ENCODE peak calls at places on chromosomes 11 and 22, in four cellular contexts. Q is RWPE1, P is nephron progenitor cell, N is cardiac muscle cell. L is an unnamed sample.
A peak's percentile ranks its signal among the peaks of the same experiment; 100 is the strongest.

GRCh38 chr11:58061813-58062212 is 31.1 kb downstream of the OR6Q1 start:
- DNase-seq in Q (peak; percentile 67), P (no peak), N (peak; percentile 49), L (no peak)

GRCh38 chr11:120509346-120510053 is 2.0 kb upstream of the GRIK4 start:
- DNase-seq in Q (no peak), P (no peak), N (no peak), L (no peak)

GRCh38 chr11:122663764-122664163 is 8.2 kb downstream of the UBASH3B start:
- DNase-seq in Q (no peak), P (no peak), N (no peak), L (no peak)

GRCh38 chr11:61947486-61948210 is 2.5 kb upstream of the BEST1 start:
- DNase-seq in Q (peak; percentile 81), P (peak; percentile 84), N (peak; percentile 97), L (peak; percentile 77)

GRCh38 chr11:28383471-28383870 is 275.3 kb downstream of the METTL15 start:
- DNase-seq in Q (no peak), P (no peak), N (no peak), L (no peak)

GRCh38 chr11:119144825-119145476 is 3.9 kb upstream of the ABCG4 start:
- DNase-seq in Q (peak; percentile 88), P (peak; percentile 69), N (peak; percentile 79), L (peak; percentile 73)

GRCh38 chr22:23218867-23219251 is 38.5 kb downstream of the BCR start:
- DNase-seq in Q (no peak), P (peak; percentile 78), N (peak; percentile 71), L (peak; percentile 57)

GRCh38 chr11:77039491-77040400 is 5.5 kb downstream of the B3GNT6 start:
- DNase-seq in Q (peak; percentile 33), P (peak; percentile 67), N (peak; percentile 55), L (no peak)

GRCh38 chr22:25386538-25386884 is 167.1 kb downstream of the CRYBB2 start:
- DNase-seq in Q (no peak), P (no peak), N (no peak), L (no peak)

GRCh38 chr11:12240669-12241068 is 130.3 kb downstream of the MICAL2 start:
- DNase-seq in Q (no peak), P (no peak), N (no peak), L (no peak)

GRCh38 chr11:17629113-17629512 is 82.1 kb downstream of the OTOG start:
- DNase-seq in Q (no peak), P (no peak), N (no peak), L (no peak)

GRCh38 chr11:69101100-69101791 is 52.5 kb downstream of the TPCN2 start:
- DNase-seq in Q (peak; percentile 87), P (peak; percentile 84), N (peak; percentile 83), L (peak; percentile 91)

GRCh38 chr11:18383388-18384156 is 10.8 kb upstream of the LDHA start:
- DNase-seq in Q (peak; percentile 92), P (no peak), N (peak; percentile 89), L (peak; percentile 100)

GRCh38 chr11:121236115-121237001 is 56.2 kb upstream of the SC5D start:
- DNase-seq in Q (no peak), P (peak; percentile 6), N (peak; percentile 15), L (no peak)

GRCh38 chr11:13963949-13964770 is 1.6 kb downstream of the SPON1 start:
- DNase-seq in Q (peak; percentile 13), P (peak; percentile 64), N (no peak), L (no peak)

GRCh38 chr22:23503736-23504440 is 76.2 kb downstream of the IGLL1 start:
- DNase-seq in Q (no peak), P (no peak), N (no peak), L (no peak)

GRCh38 chr11:1934326-1935155 is 12.6 kb upstream of the MRPL23 start:
- DNase-seq in Q (no peak), P (peak; percentile 1), N (no peak), L (no peak)

GRCh38 chr22:21020802-21021429 is 6.0 kb downstream of the P2RX6 start:
- DNase-seq in Q (no peak), P (no peak), N (peak; percentile 29), L (no peak)
- TF ChIP-seq CTCF in Q (peak; percentile 48), P (peak; percentile 15), N (peak; percentile 51), L (peak; percentile 49)

DNA sequence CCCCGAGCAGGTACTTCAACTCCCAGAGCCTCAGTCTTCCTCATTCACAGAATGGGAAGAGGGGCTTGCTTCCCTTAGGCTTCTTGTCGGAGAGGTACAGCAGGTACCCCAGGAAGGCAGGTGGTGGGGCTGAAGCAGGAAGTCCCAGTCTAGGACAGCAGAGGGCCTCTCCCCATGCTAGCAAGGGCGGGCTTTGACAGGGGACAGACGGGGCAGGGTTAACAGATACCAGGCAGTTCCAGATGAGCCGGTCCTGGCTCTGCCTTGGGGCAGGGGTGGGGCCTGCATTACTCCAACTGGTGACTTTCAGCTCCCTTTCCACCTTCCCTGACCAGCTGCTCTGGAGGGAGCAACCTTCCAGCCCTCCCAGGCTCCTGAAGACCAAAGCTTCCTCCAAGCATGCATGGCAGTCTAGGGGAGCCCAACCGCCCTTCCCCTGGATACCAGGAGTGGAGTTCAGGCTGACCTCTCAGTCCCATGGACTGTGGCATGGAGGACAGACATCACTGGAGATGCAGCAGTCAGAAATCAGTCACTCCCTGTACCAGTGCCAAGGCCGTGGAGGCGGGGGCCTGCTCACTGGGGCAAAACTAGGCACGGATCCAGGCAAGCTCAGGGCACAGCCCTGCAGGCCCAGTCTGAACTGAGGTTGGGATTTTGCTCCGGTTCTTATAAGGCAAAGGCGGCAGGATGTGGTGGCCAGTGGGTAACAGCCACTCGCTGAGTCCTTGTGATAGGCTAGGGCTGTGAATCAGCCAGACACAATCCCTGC is 60.5 kb downstream of the NAT10 start:
- DNase-seq in Q (peak; percentile 57), P (no peak), N (no peak), L (peak; percentile 90)
- TF ChIP-seq CTCF in Q (no peak), P (no peak), N (no peak), L (peak; percentile 56)

GRCh38 chr22:39595622-39596182 is 25.1 kb downstream of the CACNA1I start:
- DNase-seq in Q (no peak), P (no peak), N (no peak), L (no peak)

GRCh38 chr22:39600491-39601179 is 30.1 kb downstream of the CACNA1I start:
- DNase-seq in Q (no peak), P (no peak), N (no peak), L (no peak)

GRCh38 chr22:39597236-39597869 is 26.8 kb downstream of the CACNA1I start:
- DNase-seq in Q (no peak), P (no peak), N (no peak), L (no peak)

GRCh38 chr22:39596601-39597000 is 26.0 kb downstream of the CACNA1I start:
- DNase-seq in Q (no peak), P (no peak), N (no peak), L (no peak)

DNA sequence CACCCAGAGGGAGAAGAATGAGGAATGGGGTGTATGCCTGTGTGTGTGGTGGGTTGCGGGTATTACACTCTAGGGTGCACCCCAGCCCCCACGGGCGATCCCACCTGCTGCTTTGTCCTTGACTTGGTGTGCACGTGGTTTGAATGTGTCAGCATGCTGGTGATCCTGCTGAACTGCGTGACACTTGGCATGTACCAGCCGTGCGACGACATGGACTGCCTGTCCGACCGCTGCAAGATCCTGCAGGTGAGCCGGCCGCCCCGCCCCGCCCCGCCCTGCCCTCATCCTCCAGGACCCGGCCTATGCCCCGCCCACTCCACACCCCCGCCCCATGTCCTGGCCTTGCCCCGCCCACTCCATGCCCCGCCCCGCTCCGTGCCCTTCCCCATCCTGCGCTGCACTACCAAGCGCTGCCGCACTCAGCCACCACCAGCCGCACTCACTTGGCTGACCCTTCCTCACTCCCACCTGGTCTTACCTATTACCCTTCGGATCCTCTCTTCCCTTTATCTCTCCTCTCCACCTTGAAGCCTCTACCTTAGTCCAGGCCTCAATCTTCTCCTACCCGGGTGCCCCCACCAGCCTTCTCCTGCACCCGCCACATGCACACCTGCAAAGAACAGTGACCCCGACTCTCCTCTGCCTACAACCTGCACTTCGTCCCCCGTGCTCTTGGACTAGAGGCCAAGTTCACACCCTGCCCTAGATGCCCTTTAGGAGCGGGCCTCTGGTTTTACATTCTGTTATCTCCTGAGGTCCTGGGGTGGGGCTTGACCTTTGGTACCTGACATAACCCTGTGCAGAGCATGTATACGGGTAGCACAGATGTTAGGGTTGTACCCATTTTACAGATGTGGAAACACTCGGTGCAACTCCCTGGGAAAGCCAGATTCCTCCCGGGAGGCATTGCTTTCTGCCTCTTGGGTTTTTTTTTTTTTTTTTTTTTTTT is 27.7 kb downstream of the CACNA1I start:
- DNase-seq in Q (peak; percentile 88), P (peak; percentile 91), N (peak; percentile 15), L (peak; percentile 73)
- TF ChIP-seq CTCF in Q (peak; percentile 7), P (no peak), N (no peak), L (peak; percentile 59)

DNA sequence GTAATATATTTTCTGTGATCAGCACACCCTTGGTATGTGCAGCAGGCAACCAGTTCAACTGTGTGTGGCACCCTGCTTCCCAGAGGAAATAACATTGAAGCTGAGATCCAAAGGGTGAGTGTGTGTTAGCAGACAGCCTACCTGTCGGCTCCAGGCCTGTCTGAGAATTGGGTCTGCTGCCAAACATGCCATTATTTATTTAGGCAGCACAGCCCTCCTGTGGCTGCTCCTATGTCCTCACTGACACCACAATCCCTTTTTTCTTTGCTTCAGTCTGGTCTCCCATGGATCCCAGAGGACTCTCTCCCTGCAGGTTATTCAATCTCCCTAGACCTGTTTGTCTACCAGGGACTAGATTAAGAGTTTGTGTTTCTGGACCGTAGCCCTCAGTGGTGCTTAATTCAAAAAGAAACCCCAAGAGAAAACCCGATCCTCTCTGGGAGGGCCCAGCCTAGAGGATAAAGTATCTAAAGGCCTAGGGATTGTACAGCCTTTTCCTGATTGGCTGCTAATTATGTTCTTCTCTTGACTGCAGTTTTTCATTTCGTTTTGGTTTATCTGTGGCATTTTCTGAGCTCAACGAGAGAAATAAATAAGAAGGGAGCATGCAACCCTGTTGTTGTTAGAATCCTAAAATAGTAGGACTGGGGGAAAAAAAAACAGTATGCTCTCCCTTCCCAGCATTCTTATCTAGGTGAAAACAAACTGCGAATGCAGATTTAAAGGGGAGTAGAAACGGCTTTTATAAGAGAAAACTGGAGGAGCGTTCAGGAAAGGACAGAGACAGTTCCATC is 24.1 kb downstream of the KCNE3 start:
- DNase-seq in Q (peak; percentile 66), P (no peak), N (peak; percentile 27), L (peak; percentile 57)
- TF ChIP-seq CTCF in Q (peak; percentile 18), P (no peak), N (no peak), L (peak; percentile 54)